ENCODE peak calls at places on chromosome 21, in seven cellular contexts. N is CD8-positive, alpha-beta memory T cell; T is left ventricle myocardium inferior; E is psoas muscle; L is neural progenitor cell; P is transverse colon; A is GM12865. Z is an unnamed sample.

GRCh38 chr21:44628707-44629391 is 2.0 kb downstream of the KRTAP10-9 start:
- DNase-seq in N (no peak), P (no peak), L (no peak), A (no peak), E (no peak), T (no peak), Z (no peak)

GRCh38 chr21:44459712-44460440 is 4.6 kb downstream of the LRRC3 start:
- DNase-seq in L (no peak), N (no peak), E (no peak), A (no peak), T (no peak), P (no peak), Z (no peak)

GRCh38 chr21:33261635-33262034 is 4.5 kb upstream of the IL10RB start:
- DNase-seq in L (no peak), N (peak; percentile 24), P (peak; percentile 23), A (peak; percentile 57), E (no peak), T (no peak), Z (peak; percentile 52)

GRCh38 chr21:28485301-28486022 is 507.2 kb downstream of the LTN1 start:
- DNase-seq in N (no peak), L (no peak), E (no peak), P (no peak), T (no peak), A (no peak), Z (no peak)

GRCh38 chr21:39079617-39080016 is 103.6 kb downstream of the PSMG1 start:
- DNase-seq in L (no peak), T (peak; percentile 70), E (peak; percentile 76), P (peak; percentile 63), A (no peak), N (no peak), Z (no peak)

GRCh38 chr21:31733521-31734149 is 1.7 kb upstream of the SCAF4 start:
- DNase-seq in N (no peak), A (peak; percentile 52), E (no peak), P (no peak), T (no peak), L (no peak), Z (no peak)

GRCh38 chr21:32132409-32132808 is 146.4 kb downstream of the MIS18A start:
- DNase-seq in L (no peak), A (no peak), P (no peak), N (no peak), T (no peak), E (no peak), Z (no peak)

GRCh38 chr21:44052830-44053226 is 40.7 kb downstream of the TRAPPC10 start:
- DNase-seq in A (no peak), P (no peak), E (no peak), L (no peak), T (no peak), N (no peak), Z (no peak)

GRCh38 chr21:45277101-45278045 is 10.3 kb downstream of the POFUT2 start:
- DNase-seq in P (peak; percentile 4), T (no peak), L (no peak), A (no peak), E (peak; percentile 41), N (no peak), Z (no peak)

GRCh38 chr21:15141236-15141970 is 76.6 kb upstream of the NRIP1 start:
- DNase-seq in N (no peak), P (peak; percentile 57), E (no peak), A (no peak), L (no peak), T (no peak), Z (no peak)

GRCh38 chr21:33374080-33374873 is 28.9 kb upstream of the IFNGR2 start:
- DNase-seq in A (peak; percentile 77), L (peak; percentile 35), E (no peak), P (peak; percentile 70), T (peak; percentile 52), N (peak; percentile 32), Z (peak; percentile 60)

GRCh38 chr21:14690886-14691285 is 144.8 kb upstream of the SAMSN1 start:
- DNase-seq in N (no peak), L (no peak), A (no peak), P (no peak), T (no peak), E (no peak), Z (no peak)

GRCh38 chr21:43921602-43921978 is 56.6 kb downstream of the AGPAT3 start:
- DNase-seq in A (peak; percentile 25), P (no peak), E (no peak), L (peak; percentile 80), T (peak; percentile 9), N (peak; percentile 42), Z (peak; percentile 89)

GRCh38 chr21:28516011-28516410 is 476.7 kb downstream of the LTN1 start:
- DNase-seq in L (no peak), T (no peak), P (no peak), E (no peak), A (no peak), N (no peak), Z (no peak)

GRCh38 chr21:25103500-25104207 is 503.6 kb downstream of the MRPL39 start:
- DNase-seq in N (no peak), A (no peak), L (no peak), P (no peak), T (no peak), E (no peak), Z (no peak)

GRCh38 chr21:26169611-26170470 is 729 bp downstream of the APP start:
- DNase-seq in E (peak; percentile 71), A (peak; percentile 74), L (peak; percentile 77), T (peak; percentile 69), P (peak; percentile 64), N (no peak), Z (no peak)

GRCh38 chr21:39525601-39526000 is 73.8 kb downstream of the SH3BGR start:
- DNase-seq in T (no peak), E (no peak), P (no peak), L (no peak), N (no peak), A (peak; percentile 9), Z (no peak)

GRCh38 chr21:34513109-34513675 is 1.2 kb upstream of the KCNE1 start:
- DNase-seq in N (no peak), L (peak; percentile 22), E (no peak), P (no peak), A (no peak), T (no peak), Z (no peak)

GRCh38 chr21:37373539-37373938 is 7.0 kb downstream of the DYRK1A start:
- DNase-seq in E (no peak), N (no peak), A (no peak), T (no peak), P (no peak), L (no peak), Z (no peak)

GRCh38 chr21:37372127-37372731 is 5.7 kb downstream of the DYRK1A start:
- DNase-seq in A (no peak), T (no peak), P (no peak), E (no peak), N (no peak), L (no peak), Z (no peak)

GRCh38 chr21:37375866-37376574 is 9.4 kb downstream of the DYRK1A start:
- DNase-seq in T (no peak), P (no peak), A (no peak), N (no peak), E (no peak), L (no peak), Z (peak; percentile 74)

GRCh38 chr21:37371041-37371397 is 4.4 kb downstream of the DYRK1A start:
- DNase-seq in L (no peak), A (no peak), E (no peak), N (no peak), P (no peak), T (no peak), Z (no peak)

DNA sequence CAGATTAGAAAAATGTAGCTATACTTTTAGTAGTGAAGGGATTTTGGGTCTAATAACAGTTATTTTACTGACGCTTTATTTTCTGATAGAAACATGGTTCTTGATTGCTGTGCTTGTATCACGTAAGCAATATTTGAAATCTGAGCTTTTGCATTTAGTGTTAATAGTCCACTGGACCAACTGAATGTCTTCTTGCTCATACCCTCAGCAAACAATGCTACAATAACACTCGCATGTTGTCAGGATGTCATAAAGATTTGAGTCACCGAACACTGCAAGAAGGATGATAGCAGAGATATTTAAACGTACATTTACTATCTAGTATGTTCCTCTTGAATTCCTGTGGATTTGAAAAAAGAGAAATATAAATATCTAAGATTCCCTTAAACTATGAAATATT is 7.5 kb downstream of the DYRK1A start:
- DNase-seq in A (no peak), P (no peak), E (no peak), L (no peak), T (no peak), N (no peak), Z (no peak)
- H3K4me3 ChIP-seq in A (no peak overlapping the region), P (no peak overlapping the region), E (no peak overlapping the region), L (no peak overlapping the region), T (no peak overlapping the region), N (no peak overlapping the region), Z (no peak overlapping the region)

GRCh38 chr21:46377789-46378188 is 53.8 kb downstream of the PCNT start:
- DNase-seq in E (no peak), L (no peak), P (no peak), T (no peak), N (no peak), A (no peak), Z (no peak)
- H3K4me3 ChIP-seq in E (peak overlapping the region; percentile 60), L (no peak overlapping the region), P (no peak overlapping the region), T (no peak overlapping the region), N (no peak overlapping the region), A (no peak overlapping the region), Z (no peak overlapping the region)

DNA sequence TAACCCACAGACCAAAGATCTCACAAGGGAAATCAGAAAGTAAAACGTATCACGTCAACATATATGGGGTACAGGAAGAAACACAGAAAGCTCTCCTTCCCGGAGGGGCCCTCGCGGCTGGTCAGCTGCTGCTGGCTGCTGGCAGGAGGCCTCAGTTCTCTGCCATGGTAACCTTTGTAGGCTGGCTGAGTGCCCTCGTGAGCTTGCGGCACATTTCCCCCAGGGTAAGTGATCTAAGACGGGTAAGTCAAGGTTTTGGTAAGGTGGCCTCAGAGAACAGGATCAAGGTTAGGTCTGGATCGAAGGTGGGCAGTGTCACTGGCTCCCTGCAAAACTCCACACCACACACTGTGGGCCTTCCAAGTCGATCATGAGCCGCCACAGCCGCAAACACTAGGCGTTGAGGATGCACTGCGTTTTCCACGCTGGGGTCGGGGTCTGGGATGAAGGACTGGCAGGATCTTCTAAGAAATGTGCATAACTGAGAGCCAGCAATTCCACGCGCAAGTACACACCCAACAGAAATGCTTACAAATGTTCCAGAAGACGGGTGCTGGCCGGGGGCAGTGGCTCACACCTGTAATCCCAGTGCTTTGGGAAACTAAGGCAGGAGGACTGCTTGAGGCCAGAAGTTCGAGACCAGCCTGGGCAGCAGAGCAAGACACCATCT is 33.9 kb downstream of the WDR4 start:
- DNase-seq in T (peak; percentile 54), A (no peak), E (peak; percentile 66), P (no peak), N (no peak), L (no peak), Z (no peak)
- H3K4me3 ChIP-seq in T (peak overlapping the region; percentile 6), A (no peak overlapping the region), E (no peak overlapping the region), P (no peak overlapping the region), N (no peak overlapping the region), L (no peak overlapping the region), Z (no peak overlapping the region)

GRCh38 chr21:41029573-41029972 is 138.4 kb upstream of the BACE2 start:
- DNase-seq in A (no peak), P (no peak), N (no peak), E (no peak), L (no peak), T (no peak), Z (no peak)

DNA sequence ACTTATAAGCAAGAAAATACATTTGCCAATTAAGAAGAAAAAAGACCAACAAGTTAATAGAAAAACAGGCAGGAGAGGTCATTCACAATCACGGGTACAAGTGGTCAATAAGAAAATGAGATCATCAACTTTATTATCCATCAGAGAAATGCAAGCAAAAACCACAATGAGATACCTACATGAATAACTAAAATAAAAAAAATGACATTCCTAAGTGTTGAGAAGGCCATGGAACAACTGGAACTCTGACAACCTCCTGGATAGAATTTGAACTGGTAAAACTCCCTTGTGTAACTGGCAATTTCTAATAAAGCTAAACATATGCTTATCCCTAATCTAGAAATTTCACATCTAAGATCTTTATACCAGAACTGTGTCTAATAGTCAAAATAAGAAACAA is 135.4 kb upstream of the BACE2 start:
- DNase-seq in E (no peak), L (no peak), A (no peak), N (no peak), T (no peak), P (no peak), Z (no peak)
- H3K4me3 ChIP-seq in E (no peak overlapping the region), L (no peak overlapping the region), A (no peak overlapping the region), N (no peak overlapping the region), T (no peak overlapping the region), P (no peak overlapping the region), Z (no peak overlapping the region)